ENCODE peak calls at places on chromosomes 6 and 20, in nine cellular contexts. One of them, this sample, is unnamed.
A peak's percentile ranks its signal among the peaks of the same experiment; 100 is the strongest.

GRCh38 chr20:25481235-25481917 is 73.9 kb downstream of the GINS1 start:
- DNase-seq in WERI-Rb-1: no peak
- DNase-seq in CD8-positive, alpha-beta memory T cell: no peak
- DNase-seq in lower leg skin: no peak
- DNase-seq in iPS DF 6.9: no peak
- DNase-seq in mesenteric fat pad: no peak
- DNase-seq in HEK293T: no peak
- DNase-seq in choroid plexus epithelial cell: no peak
- DNase-seq in amniotic stem cell: no peak
- DNase-seq in this sample: no peak

GRCh38 chr6:113860165-113860955 is 3.2 kb downstream of the MARCKS start:
- DNase-seq in WERI-Rb-1: peak; percentile 20
- DNase-seq in CD8-positive, alpha-beta memory T cell: no peak
- DNase-seq in lower leg skin: peak; percentile 41
- DNase-seq in iPS DF 6.9: no peak
- DNase-seq in mesenteric fat pad: no peak
- DNase-seq in HEK293T: peak; percentile 35
- DNase-seq in choroid plexus epithelial cell: peak; percentile 63
- DNase-seq in amniotic stem cell: no peak
- DNase-seq in this sample: no peak

GRCh38 chr20:44552950-44553908 is 29.1 kb upstream of the PKIG start:
- DNase-seq in WERI-Rb-1: no peak
- DNase-seq in CD8-positive, alpha-beta memory T cell: no peak
- DNase-seq in lower leg skin: no peak
- DNase-seq in iPS DF 6.9: no peak
- DNase-seq in mesenteric fat pad: no peak
- DNase-seq in HEK293T: no peak
- DNase-seq in choroid plexus epithelial cell: peak; percentile 89
- DNase-seq in amniotic stem cell: peak; percentile 41
- DNase-seq in this sample: no peak

GRCh38 chr6:97703661-97704060 is 420.6 kb upstream of the MMS22L start:
- DNase-seq in WERI-Rb-1: no peak
- DNase-seq in CD8-positive, alpha-beta memory T cell: no peak
- DNase-seq in lower leg skin: no peak
- DNase-seq in iPS DF 6.9: no peak
- DNase-seq in mesenteric fat pad: no peak
- DNase-seq in HEK293T: no peak
- DNase-seq in choroid plexus epithelial cell: no peak
- DNase-seq in amniotic stem cell: no peak
- DNase-seq in this sample: no peak

GRCh38 chr20:52405417-52405816 is 213.8 kb upstream of the ZFP64 start:
- DNase-seq in WERI-Rb-1: no peak
- DNase-seq in CD8-positive, alpha-beta memory T cell: no peak
- DNase-seq in lower leg skin: no peak
- DNase-seq in iPS DF 6.9: no peak
- DNase-seq in mesenteric fat pad: no peak
- DNase-seq in HEK293T: no peak
- DNase-seq in choroid plexus epithelial cell: no peak
- DNase-seq in amniotic stem cell: no peak
- DNase-seq in this sample: no peak

GRCh38 chr6:33962186-33962585 is 158.4 kb upstream of the MLN start:
- DNase-seq in WERI-Rb-1: peak; percentile 6
- DNase-seq in CD8-positive, alpha-beta memory T cell: no peak
- DNase-seq in lower leg skin: no peak
- DNase-seq in iPS DF 6.9: no peak
- DNase-seq in mesenteric fat pad: peak; percentile 51
- DNase-seq in HEK293T: no peak
- DNase-seq in choroid plexus epithelial cell: peak; percentile 5
- DNase-seq in amniotic stem cell: no peak
- DNase-seq in this sample: no peak

GRCh38 chr6:168268755-168269154 is 50.8 kb downstream of the DACT2 start:
- DNase-seq in WERI-Rb-1: no peak
- DNase-seq in CD8-positive, alpha-beta memory T cell: no peak
- DNase-seq in lower leg skin: no peak
- DNase-seq in iPS DF 6.9: no peak
- DNase-seq in mesenteric fat pad: no peak
- DNase-seq in HEK293T: no peak
- DNase-seq in choroid plexus epithelial cell: no peak
- DNase-seq in amniotic stem cell: no peak
- DNase-seq in this sample: no peak

GRCh38 chr6:108707328-108707976 is 140.8 kb upstream of the ARMC2 start:
- DNase-seq in WERI-Rb-1: no peak
- DNase-seq in CD8-positive, alpha-beta memory T cell: no peak
- DNase-seq in lower leg skin: no peak
- DNase-seq in iPS DF 6.9: no peak
- DNase-seq in mesenteric fat pad: no peak
- DNase-seq in HEK293T: no peak
- DNase-seq in choroid plexus epithelial cell: peak; percentile 93
- DNase-seq in amniotic stem cell: no peak
- DNase-seq in this sample: no peak

GRCh38 chr6:151494235-151494950 is 576 bp downstream of the CCDC170 start:
- DNase-seq in WERI-Rb-1: peak; percentile 65
- DNase-seq in CD8-positive, alpha-beta memory T cell: no peak
- DNase-seq in lower leg skin: peak; percentile 28
- DNase-seq in iPS DF 6.9: no peak
- DNase-seq in mesenteric fat pad: no peak
- DNase-seq in HEK293T: no peak
- DNase-seq in choroid plexus epithelial cell: peak; percentile 51
- DNase-seq in amniotic stem cell: no peak
- DNase-seq in this sample: no peak

GRCh38 chr6:9085054-9085746 is 649.9 kb upstream of the SLC35B3 start:
- DNase-seq in WERI-Rb-1: no peak
- DNase-seq in CD8-positive, alpha-beta memory T cell: no peak
- DNase-seq in lower leg skin: no peak
- DNase-seq in iPS DF 6.9: no peak
- DNase-seq in mesenteric fat pad: no peak
- DNase-seq in HEK293T: no peak
- DNase-seq in choroid plexus epithelial cell: peak; percentile 1
- DNase-seq in amniotic stem cell: no peak
- DNase-seq in this sample: no peak

GRCh38 chr6:129215916-129216525 is 333.1 kb downstream of the LAMA2 start:
- DNase-seq in WERI-Rb-1: no peak
- DNase-seq in CD8-positive, alpha-beta memory T cell: no peak
- DNase-seq in lower leg skin: no peak
- DNase-seq in iPS DF 6.9: no peak
- DNase-seq in mesenteric fat pad: no peak
- DNase-seq in HEK293T: no peak
- DNase-seq in choroid plexus epithelial cell: no peak
- DNase-seq in amniotic stem cell: no peak
- DNase-seq in this sample: no peak

GRCh38 chr20:9409981-9410380 is 104.4 kb upstream of the LAMP5 start:
- DNase-seq in WERI-Rb-1: no peak
- DNase-seq in CD8-positive, alpha-beta memory T cell: no peak
- DNase-seq in lower leg skin: no peak
- DNase-seq in iPS DF 6.9: no peak
- DNase-seq in mesenteric fat pad: no peak
- DNase-seq in HEK293T: no peak
- DNase-seq in choroid plexus epithelial cell: peak; percentile 90
- DNase-seq in amniotic stem cell: no peak
- DNase-seq in this sample: no peak

GRCh38 chr20:46324960-46325703 is 16.8 kb upstream of the CDH22 start:
- DNase-seq in WERI-Rb-1: peak; percentile 68
- DNase-seq in CD8-positive, alpha-beta memory T cell: no peak
- DNase-seq in lower leg skin: no peak
- DNase-seq in iPS DF 6.9: no peak
- DNase-seq in mesenteric fat pad: no peak
- DNase-seq in HEK293T: peak; percentile 66
- DNase-seq in choroid plexus epithelial cell: peak; percentile 58
- DNase-seq in amniotic stem cell: no peak
- DNase-seq in this sample: no peak

GRCh38 chr6:48086187-48086586 is 24.8 kb downstream of the PTCHD4 start:
- DNase-seq in WERI-Rb-1: no peak
- DNase-seq in CD8-positive, alpha-beta memory T cell: no peak
- DNase-seq in lower leg skin: no peak
- DNase-seq in iPS DF 6.9: no peak
- DNase-seq in mesenteric fat pad: no peak
- DNase-seq in HEK293T: no peak
- DNase-seq in choroid plexus epithelial cell: no peak
- DNase-seq in amniotic stem cell: no peak
- DNase-seq in this sample: no peak

GRCh38 chr20:63732118-63733095 is 4.1 kb upstream of the LIME1 start:
- DNase-seq in WERI-Rb-1: no peak
- DNase-seq in CD8-positive, alpha-beta memory T cell: no peak
- DNase-seq in lower leg skin: no peak
- DNase-seq in iPS DF 6.9: no peak
- DNase-seq in mesenteric fat pad: no peak
- DNase-seq in HEK293T: no peak
- DNase-seq in choroid plexus epithelial cell: no peak
- DNase-seq in amniotic stem cell: no peak
- DNase-seq in this sample: no peak

GRCh38 chr20:38829296-38829875 is 23.9 kb downstream of the PPP1R16B start:
- DNase-seq in WERI-Rb-1: no peak
- DNase-seq in CD8-positive, alpha-beta memory T cell: no peak
- DNase-seq in lower leg skin: no peak
- DNase-seq in iPS DF 6.9: no peak
- DNase-seq in mesenteric fat pad: no peak
- DNase-seq in HEK293T: no peak
- DNase-seq in choroid plexus epithelial cell: no peak
- DNase-seq in amniotic stem cell: no peak
- DNase-seq in this sample: no peak

GRCh38 chr6:2110504-2110903 is 134.9 kb downstream of the GMDS start:
- DNase-seq in WERI-Rb-1: no peak
- DNase-seq in CD8-positive, alpha-beta memory T cell: no peak
- DNase-seq in lower leg skin: no peak
- DNase-seq in iPS DF 6.9: no peak
- DNase-seq in mesenteric fat pad: no peak
- DNase-seq in HEK293T: no peak
- DNase-seq in choroid plexus epithelial cell: peak; percentile 77
- DNase-seq in amniotic stem cell: no peak
- DNase-seq in this sample: no peak

GRCh38 chr6:160088774-160089533 is 32.7 kb upstream of the SLC22A1 start:
- DNase-seq in WERI-Rb-1: no peak
- DNase-seq in CD8-positive, alpha-beta memory T cell: no peak
- DNase-seq in lower leg skin: no peak
- DNase-seq in iPS DF 6.9: no peak
- DNase-seq in mesenteric fat pad: no peak
- DNase-seq in HEK293T: no peak
- DNase-seq in choroid plexus epithelial cell: no peak
- DNase-seq in amniotic stem cell: no peak
- DNase-seq in this sample: no peak

GRCh38 chr6:161074496-161075140 is 83.0 kb downstream of the MAP3K4 start:
- DNase-seq in WERI-Rb-1: no peak
- DNase-seq in CD8-positive, alpha-beta memory T cell: no peak
- DNase-seq in lower leg skin: no peak
- DNase-seq in iPS DF 6.9: no peak
- DNase-seq in mesenteric fat pad: no peak
- DNase-seq in HEK293T: no peak
- DNase-seq in choroid plexus epithelial cell: no peak
- DNase-seq in amniotic stem cell: no peak
- DNase-seq in this sample: no peak

GRCh38 chr6:31010393-31011060 is at the start of gene MUC22:
- DNase-seq in WERI-Rb-1: no peak
- DNase-seq in CD8-positive, alpha-beta memory T cell: no peak
- DNase-seq in lower leg skin: no peak
- DNase-seq in iPS DF 6.9: no peak
- DNase-seq in mesenteric fat pad: peak; percentile 5
- DNase-seq in HEK293T: no peak
- DNase-seq in choroid plexus epithelial cell: peak; percentile 69
- DNase-seq in amniotic stem cell: peak; percentile 52
- DNase-seq in this sample: no peak

GRCh38 chr6:43250992-43251373 is 7.7 kb downstream of the TTBK1 start:
- DNase-seq in WERI-Rb-1: peak; percentile 88
- DNase-seq in CD8-positive, alpha-beta memory T cell: no peak
- DNase-seq in lower leg skin: no peak
- DNase-seq in iPS DF 6.9: no peak
- DNase-seq in mesenteric fat pad: no peak
- DNase-seq in HEK293T: no peak
- DNase-seq in choroid plexus epithelial cell: no peak
- DNase-seq in amniotic stem cell: no peak
- DNase-seq in this sample: no peak

GRCh38 chr20:23602261-23602660 is 3.5 kb downstream of the CST9 start:
- DNase-seq in WERI-Rb-1: no peak
- DNase-seq in CD8-positive, alpha-beta memory T cell: no peak
- DNase-seq in lower leg skin: no peak
- DNase-seq in iPS DF 6.9: no peak
- DNase-seq in mesenteric fat pad: no peak
- DNase-seq in HEK293T: no peak
- DNase-seq in choroid plexus epithelial cell: no peak
- DNase-seq in amniotic stem cell: no peak
- DNase-seq in this sample: no peak

GRCh38 chr6:160226118-160226541 is 32.5 kb downstream of the SLC22A2 start:
- DNase-seq in WERI-Rb-1: no peak
- DNase-seq in CD8-positive, alpha-beta memory T cell: no peak
- DNase-seq in lower leg skin: no peak
- DNase-seq in iPS DF 6.9: no peak
- DNase-seq in mesenteric fat pad: no peak
- DNase-seq in HEK293T: no peak
- DNase-seq in choroid plexus epithelial cell: no peak
- DNase-seq in amniotic stem cell: no peak
- DNase-seq in this sample: no peak

GRCh38 chr20:33788351-33789049 is 22.6 kb upstream of the CHMP4B start:
- DNase-seq in WERI-Rb-1: no peak
- DNase-seq in CD8-positive, alpha-beta memory T cell: no peak
- DNase-seq in lower leg skin: no peak
- DNase-seq in iPS DF 6.9: no peak
- DNase-seq in mesenteric fat pad: no peak
- DNase-seq in HEK293T: no peak
- DNase-seq in choroid plexus epithelial cell: no peak
- DNase-seq in amniotic stem cell: no peak
- DNase-seq in this sample: no peak

GRCh38 chr6:16129623-16130243 is 847 bp downstream of the MYLIP start:
- DNase-seq in WERI-Rb-1: peak; percentile 37
- DNase-seq in CD8-positive, alpha-beta memory T cell: peak; percentile 41
- DNase-seq in lower leg skin: peak; percentile 40
- DNase-seq in iPS DF 6.9: no peak
- DNase-seq in mesenteric fat pad: no peak
- DNase-seq in HEK293T: no peak
- DNase-seq in choroid plexus epithelial cell: peak; percentile 25
- DNase-seq in amniotic stem cell: no peak
- DNase-seq in this sample: no peak

GRCh38 chr20:38125157-38126056 is 39.7 kb downstream of the TGM2 start:
- DNase-seq in WERI-Rb-1: no peak
- DNase-seq in CD8-positive, alpha-beta memory T cell: no peak
- DNase-seq in lower leg skin: no peak
- DNase-seq in iPS DF 6.9: no peak
- DNase-seq in mesenteric fat pad: peak; percentile 90
- DNase-seq in HEK293T: no peak
- DNase-seq in choroid plexus epithelial cell: peak; percentile 90
- DNase-seq in amniotic stem cell: no peak
- DNase-seq in this sample: no peak

GRCh38 chr20:61810709-61811565 is 254.7 kb downstream of the TAF4 start:
- DNase-seq in WERI-Rb-1: no peak
- DNase-seq in CD8-positive, alpha-beta memory T cell: no peak
- DNase-seq in lower leg skin: no peak
- DNase-seq in iPS DF 6.9: no peak
- DNase-seq in mesenteric fat pad: no peak
- DNase-seq in HEK293T: no peak
- DNase-seq in choroid plexus epithelial cell: no peak
- DNase-seq in amniotic stem cell: no peak
- DNase-seq in this sample: no peak

GRCh38 chr20:51428451-51429143 is 113.9 kb downstream of the NFATC2 start:
- DNase-seq in WERI-Rb-1: no peak
- DNase-seq in CD8-positive, alpha-beta memory T cell: no peak
- DNase-seq in lower leg skin: no peak
- DNase-seq in iPS DF 6.9: no peak
- DNase-seq in mesenteric fat pad: no peak
- DNase-seq in HEK293T: no peak
- DNase-seq in choroid plexus epithelial cell: peak; percentile 54
- DNase-seq in amniotic stem cell: peak; percentile 32
- DNase-seq in this sample: no peak

GRCh38 chr6:22399693-22400092 is 102.9 kb upstream of the PRL start:
- DNase-seq in WERI-Rb-1: no peak
- DNase-seq in CD8-positive, alpha-beta memory T cell: no peak
- DNase-seq in lower leg skin: no peak
- DNase-seq in iPS DF 6.9: no peak
- DNase-seq in mesenteric fat pad: no peak
- DNase-seq in HEK293T: peak; percentile 5
- DNase-seq in choroid plexus epithelial cell: peak; percentile 5
- DNase-seq in amniotic stem cell: no peak
- DNase-seq in this sample: no peak